ENCODE peak calls at places on chromosomes 1 and 21, in four cellular contexts. U, F, Q and O are unnamed samples.

GRCh38 chr1:223683586-223684487 is 18.3 kb upstream of the CAPN8 start:
- DNase-seq in U (peak; percentile 87), F (peak; percentile 33), Q (no peak), O (peak; percentile 66)

GRCh38 chr1:39394059-39394458 is 97.4 kb upstream of the BMP8A start:
- DNase-seq in U (no peak), F (no peak), Q (no peak), O (no peak)

GRCh38 chr21:22352088-22352487 is 1353.9 kb downstream of the NCAM2 start:
- DNase-seq in U (no peak), F (no peak), Q (no peak), O (no peak)

GRCh38 chr1:46036894-46037596 is 95.4 kb downstream of the PIK3R3 start:
- DNase-seq in U (peak; percentile 94), F (peak; percentile 78), Q (peak; percentile 89), O (peak; percentile 77)

GRCh38 chr1:97013904-97014303 is 292.3 kb downstream of the PTBP2 start:
- DNase-seq in U (no peak), F (no peak), Q (no peak), O (no peak)

GRCh38 chr1:228555074-228555989 is 68.2 kb downstream of the RNF187 start:
- DNase-seq in U (no peak), F (peak; percentile 15), Q (no peak), O (no peak)

GRCh38 chr1:153548722-153549695 is at the start of gene S100A3:
- DNase-seq in U (peak; percentile 45), F (no peak), Q (peak; percentile 62), O (no peak)

GRCh38 chr1:109914587-109915240 is 4.1 kb downstream of the CSF1 start:
- DNase-seq in U (no peak), F (no peak), Q (no peak), O (no peak)

GRCh38 chr21:40271169-40271568 is 403.9 kb downstream of the PCP4 start:
- DNase-seq in U (no peak), F (no peak), Q (no peak), O (no peak)

GRCh38 chr1:234542211-234542850 is 63.4 kb upstream of the TARBP1 start:
- DNase-seq in U (no peak), F (no peak), Q (no peak), O (no peak)

GRCh38 chr1:110370827-110371226 is 20.0 kb downstream of the SLC16A4 start:
- DNase-seq in U (no peak), F (peak; percentile 2), Q (no peak), O (no peak)

GRCh38 chr1:205998457-205999241 is 4.5 kb downstream of the RAB7B start:
- DNase-seq in U (no peak), F (no peak), Q (peak; percentile 38), O (no peak)

GRCh38 chr1:172935062-172935592 is 115.6 kb downstream of the TNFSF18 start:
- DNase-seq in U (no peak), F (no peak), Q (no peak), O (no peak)

GRCh38 chr1:153395776-153396175 is 4.9 kb upstream of the S100A8 start:
- DNase-seq in U (no peak), F (no peak), Q (no peak), O (no peak)

GRCh38 chr1:28885982-28886730 is 28.2 kb upstream of the EPB41 start:
- DNase-seq in U (no peak), F (no peak), Q (no peak), O (no peak)

GRCh38 chr1:64175639-64176038 is 27.8 kb upstream of the UBE2U start:
- DNase-seq in U (no peak), F (no peak), Q (no peak), O (no peak)